ENCODE peak calls at places on chromosomes 13 and 19, in ten cellular contexts. One of them, this sample, is unnamed.

GRCh38 chr13:79405501-79405830 is 589 bp downstream of the RBM26 start:
- DNase-seq in tibial nerve: no peak
- DNase-seq in uterus: no peak
- DNase-seq in Peyer's patch: no peak
- DNase-seq in body of pancreas: peak; percentile 28
- DNase-seq in tibial artery: no peak
- DNase-seq in thoracic aorta: no peak
- DNase-seq in hepatocyte: no peak
- DNase-seq in ovary: no peak
- DNase-seq in CD8-positive, alpha-beta T cell: peak; percentile 8
- DNase-seq in this sample: peak; percentile 40

GRCh38 chr19:28468701-28469459 is 744.1 kb downstream of the UQCRFS1 start:
- DNase-seq in tibial nerve: no peak
- DNase-seq in uterus: no peak
- DNase-seq in Peyer's patch: peak; percentile 74
- DNase-seq in body of pancreas: peak; percentile 38
- DNase-seq in tibial artery: no peak
- DNase-seq in thoracic aorta: no peak
- DNase-seq in hepatocyte: peak; percentile 79
- DNase-seq in ovary: no peak
- DNase-seq in CD8-positive, alpha-beta T cell: no peak
- DNase-seq in this sample: peak; percentile 83

GRCh38 chr19:4575978-4576933 is 16.8 kb upstream of the SEMA6B start:
- DNase-seq in tibial nerve: peak; percentile 56
- DNase-seq in uterus: peak; percentile 46
- DNase-seq in Peyer's patch: peak; percentile 77
- DNase-seq in body of pancreas: peak; percentile 65
- DNase-seq in tibial artery: peak; percentile 51
- DNase-seq in thoracic aorta: no peak
- DNase-seq in hepatocyte: peak; percentile 63
- DNase-seq in ovary: peak; percentile 65
- DNase-seq in CD8-positive, alpha-beta T cell: peak; percentile 39
- DNase-seq in this sample: peak; percentile 71

GRCh38 chr13:47484564-47484963 is 516.5 kb downstream of the SUCLA2 start:
- DNase-seq in tibial nerve: no peak
- DNase-seq in uterus: no peak
- DNase-seq in Peyer's patch: no peak
- DNase-seq in body of pancreas: no peak
- DNase-seq in tibial artery: no peak
- DNase-seq in thoracic aorta: no peak
- DNase-seq in hepatocyte: no peak
- DNase-seq in ovary: no peak
- DNase-seq in CD8-positive, alpha-beta T cell: no peak
- DNase-seq in this sample: no peak

GRCh38 chr13:60617863-60618733 is 221.1 kb downstream of the TDRD3 start:
- DNase-seq in tibial nerve: no peak
- DNase-seq in uterus: no peak
- DNase-seq in Peyer's patch: no peak
- DNase-seq in body of pancreas: no peak
- DNase-seq in tibial artery: no peak
- DNase-seq in thoracic aorta: no peak
- DNase-seq in hepatocyte: peak; percentile 19
- DNase-seq in ovary: no peak
- DNase-seq in CD8-positive, alpha-beta T cell: no peak
- DNase-seq in this sample: no peak

GRCh38 chr13:96792736-96793444 is 201.4 kb downstream of the OXGR1 start:
- DNase-seq in tibial nerve: no peak
- DNase-seq in uterus: no peak
- DNase-seq in Peyer's patch: no peak
- DNase-seq in body of pancreas: peak; percentile 71
- DNase-seq in tibial artery: no peak
- DNase-seq in thoracic aorta: no peak
- DNase-seq in hepatocyte: no peak
- DNase-seq in ovary: no peak
- DNase-seq in CD8-positive, alpha-beta T cell: no peak
- DNase-seq in this sample: no peak

GRCh38 chr13:48302920-48303330 is 626 bp upstream of the RB1 start:
- DNase-seq in tibial nerve: no peak
- DNase-seq in uterus: no peak
- DNase-seq in Peyer's patch: no peak
- DNase-seq in body of pancreas: no peak
- DNase-seq in tibial artery: no peak
- DNase-seq in thoracic aorta: no peak
- DNase-seq in hepatocyte: no peak
- DNase-seq in ovary: no peak
- DNase-seq in CD8-positive, alpha-beta T cell: no peak
- DNase-seq in this sample: no peak

GRCh38 chr19:58575183-58576041 is 2.3 kb upstream of the MZF1 start:
- DNase-seq in tibial nerve: peak; percentile 76
- DNase-seq in uterus: peak; percentile 92
- DNase-seq in Peyer's patch: peak; percentile 92
- DNase-seq in body of pancreas: peak; percentile 89
- DNase-seq in tibial artery: peak; percentile 90
- DNase-seq in thoracic aorta: peak; percentile 71
- DNase-seq in hepatocyte: peak; percentile 97
- DNase-seq in ovary: peak; percentile 93
- DNase-seq in CD8-positive, alpha-beta T cell: no peak
- DNase-seq in this sample: peak; percentile 89

GRCh38 chr13:110128546-110128945 is 178.4 kb downstream of the COL4A1 start:
- DNase-seq in tibial nerve: no peak
- DNase-seq in uterus: no peak
- DNase-seq in Peyer's patch: no peak
- DNase-seq in body of pancreas: no peak
- DNase-seq in tibial artery: no peak
- DNase-seq in thoracic aorta: no peak
- DNase-seq in hepatocyte: no peak
- DNase-seq in ovary: no peak
- DNase-seq in CD8-positive, alpha-beta T cell: no peak
- DNase-seq in this sample: no peak

GRCh38 chr13:33075996-33076395 is 59.8 kb downstream of the KL start:
- DNase-seq in tibial nerve: no peak
- DNase-seq in uterus: no peak
- DNase-seq in Peyer's patch: no peak
- DNase-seq in body of pancreas: no peak
- DNase-seq in tibial artery: no peak
- DNase-seq in thoracic aorta: no peak
- DNase-seq in hepatocyte: no peak
- DNase-seq in ovary: no peak
- DNase-seq in CD8-positive, alpha-beta T cell: no peak
- DNase-seq in this sample: no peak

GRCh38 chr13:21033224-21033855 is 28.0 kb downstream of the LATS2 start:
- DNase-seq in tibial nerve: no peak
- DNase-seq in uterus: no peak
- DNase-seq in Peyer's patch: no peak
- DNase-seq in body of pancreas: peak; percentile 86
- DNase-seq in tibial artery: peak; percentile 75
- DNase-seq in thoracic aorta: no peak
- DNase-seq in hepatocyte: no peak
- DNase-seq in ovary: no peak
- DNase-seq in CD8-positive, alpha-beta T cell: no peak
- DNase-seq in this sample: no peak

GRCh38 chr13:21034602-21035190 is 26.7 kb downstream of the LATS2 start:
- DNase-seq in tibial nerve: no peak
- DNase-seq in uterus: no peak
- DNase-seq in Peyer's patch: no peak
- DNase-seq in body of pancreas: no peak
- DNase-seq in tibial artery: peak; percentile 26
- DNase-seq in thoracic aorta: no peak
- DNase-seq in hepatocyte: no peak
- DNase-seq in ovary: no peak
- DNase-seq in CD8-positive, alpha-beta T cell: no peak
- DNase-seq in this sample: no peak

GRCh38 chr13:21033866-21034601 is 27.4 kb downstream of the LATS2 start:
- DNase-seq in tibial nerve: no peak
- DNase-seq in uterus: no peak
- DNase-seq in Peyer's patch: no peak
- DNase-seq in body of pancreas: peak; percentile 83
- DNase-seq in tibial artery: peak; percentile 29
- DNase-seq in thoracic aorta: no peak
- DNase-seq in hepatocyte: no peak
- DNase-seq in ovary: no peak
- DNase-seq in CD8-positive, alpha-beta T cell: no peak
- DNase-seq in this sample: no peak

GRCh38 chr13:21032656-21033055 is 28.7 kb downstream of the LATS2 start:
- DNase-seq in tibial nerve: no peak
- DNase-seq in uterus: no peak
- DNase-seq in Peyer's patch: no peak
- DNase-seq in body of pancreas: no peak
- DNase-seq in tibial artery: peak; percentile 17
- DNase-seq in thoracic aorta: no peak
- DNase-seq in hepatocyte: no peak
- DNase-seq in ovary: no peak
- DNase-seq in CD8-positive, alpha-beta T cell: no peak
- DNase-seq in this sample: no peak

GRCh38 chr13:21031594-21031993 is 29.8 kb downstream of the LATS2 start:
- DNase-seq in tibial nerve: no peak
- DNase-seq in uterus: no peak
- DNase-seq in Peyer's patch: no peak
- DNase-seq in body of pancreas: no peak
- DNase-seq in tibial artery: no peak
- DNase-seq in thoracic aorta: no peak
- DNase-seq in hepatocyte: no peak
- DNase-seq in ovary: no peak
- DNase-seq in CD8-positive, alpha-beta T cell: no peak
- DNase-seq in this sample: no peak
- H3K4me1 ChIP-seq in tibial nerve: peaks cover 53% of the 10 kb centered on the region
- H3K4me1 ChIP-seq in uterus: peaks cover 6% of the 10 kb centered on the region
- H3K4me1 ChIP-seq in Peyer's patch: peaks cover 14% of the 10 kb centered on the region
- H3K4me1 ChIP-seq in body of pancreas: peaks cover 48% of the 10 kb centered on the region
- H3K4me1 ChIP-seq in tibial artery: peaks cover 9% of the 10 kb centered on the region
- H3K4me1 ChIP-seq in thoracic aorta: peaks cover 29% of the 10 kb centered on the region
- H3K4me1 ChIP-seq in hepatocyte: peaks cover 14% of the 10 kb centered on the region
- H3K4me1 ChIP-seq in ovary: peaks cover 15% of the 10 kb centered on the region
- H3K4me1 ChIP-seq in CD8-positive, alpha-beta T cell: no peaks in the 10 kb centered on the region
- H3K4me1 ChIP-seq in this sample: no peaks in the 10 kb centered on the region

GRCh38 chr19:18344546-18344945 is 4.1 kb downstream of the PGPEP1 start:
- DNase-seq in tibial nerve: no peak
- DNase-seq in uterus: no peak
- DNase-seq in Peyer's patch: no peak
- DNase-seq in body of pancreas: no peak
- DNase-seq in tibial artery: no peak
- DNase-seq in thoracic aorta: no peak
- DNase-seq in hepatocyte: no peak
- DNase-seq in ovary: no peak
- DNase-seq in CD8-positive, alpha-beta T cell: no peak
- DNase-seq in this sample: no peak
- H3K27ac ChIP-seq in tibial nerve: peak overlapping the region; percentile 15
- H3K27ac ChIP-seq in uterus: no peak overlapping the region
- H3K27ac ChIP-seq in Peyer's patch: peak overlapping the region; percentile 25
- H3K27ac ChIP-seq in body of pancreas: no peak overlapping the region
- H3K27ac ChIP-seq in tibial artery: no peak overlapping the region
- H3K27ac ChIP-seq in thoracic aorta: no peak overlapping the region
- H3K27ac ChIP-seq in hepatocyte: no peak overlapping the region
- H3K27ac ChIP-seq in ovary: no peak overlapping the region
- H3K27ac ChIP-seq in CD8-positive, alpha-beta T cell: no peak overlapping the region
- H3K27ac ChIP-seq in this sample: peak overlapping the region; percentile 32

DNA sequence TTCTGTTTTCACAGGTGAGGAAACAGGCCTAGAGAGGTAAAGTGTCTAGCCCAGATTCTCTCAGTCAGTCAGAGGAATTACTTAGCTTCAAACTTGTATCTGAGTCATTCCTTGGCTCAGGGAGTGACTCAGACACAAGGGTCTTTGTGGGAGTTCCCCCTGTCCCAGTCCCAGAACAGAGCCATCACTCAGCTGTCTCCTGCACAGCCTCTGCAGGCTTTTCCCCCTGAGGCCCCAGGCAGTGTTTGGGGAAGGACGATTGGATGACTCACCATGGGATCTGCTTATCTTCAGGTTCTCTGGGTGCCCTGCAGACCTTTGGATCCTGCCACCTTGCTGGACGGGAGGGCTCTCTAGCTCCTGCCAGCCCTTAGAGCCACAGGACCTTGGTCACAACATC is 13.2 kb downstream of the ZNF793 start:
- DNase-seq in tibial nerve: no peak
- DNase-seq in uterus: no peak
- DNase-seq in Peyer's patch: no peak
- DNase-seq in body of pancreas: no peak
- DNase-seq in tibial artery: no peak
- DNase-seq in thoracic aorta: no peak
- DNase-seq in hepatocyte: peak; percentile 20
- DNase-seq in ovary: no peak
- DNase-seq in CD8-positive, alpha-beta T cell: no peak
- DNase-seq in this sample: no peak
- TF ChIP-seq CTCF in tibial nerve: no peak
- TF ChIP-seq CTCF in uterus: no peak
- TF ChIP-seq CTCF in Peyer's patch: no peak
- TF ChIP-seq CTCF in body of pancreas: no peak
- TF ChIP-seq CTCF in tibial artery: no peak
- TF ChIP-seq CTCF in thoracic aorta: no peak
- TF ChIP-seq CTCF in hepatocyte: no peak
- TF ChIP-seq CTCF in ovary: no peak
- TF ChIP-seq CTCF in CD8-positive, alpha-beta T cell: no peak
- TF ChIP-seq CTCF in this sample: no peak

GRCh38 chr19:18310118-18310909 is 12.6 kb downstream of the LSM4 start:
- DNase-seq in tibial nerve: no peak
- DNase-seq in uterus: no peak
- DNase-seq in Peyer's patch: peak; percentile 94
- DNase-seq in body of pancreas: no peak
- DNase-seq in tibial artery: no peak
- DNase-seq in thoracic aorta: no peak
- DNase-seq in hepatocyte: peak; percentile 67
- DNase-seq in ovary: no peak
- DNase-seq in CD8-positive, alpha-beta T cell: no peak
- DNase-seq in this sample: peak; percentile 59

GRCh38 chr19:18311495-18311894 is 11.4 kb downstream of the LSM4 start:
- DNase-seq in tibial nerve: no peak
- DNase-seq in uterus: no peak
- DNase-seq in Peyer's patch: no peak
- DNase-seq in body of pancreas: no peak
- DNase-seq in tibial artery: no peak
- DNase-seq in thoracic aorta: no peak
- DNase-seq in hepatocyte: no peak
- DNase-seq in ovary: no peak
- DNase-seq in CD8-positive, alpha-beta T cell: no peak
- DNase-seq in this sample: peak; percentile 23

GRCh38 chr19:18310966-18311365 is 11.9 kb downstream of the LSM4 start:
- DNase-seq in tibial nerve: no peak
- DNase-seq in uterus: no peak
- DNase-seq in Peyer's patch: no peak
- DNase-seq in body of pancreas: no peak
- DNase-seq in tibial artery: no peak
- DNase-seq in thoracic aorta: no peak
- DNase-seq in hepatocyte: peak; percentile 18
- DNase-seq in ovary: no peak
- DNase-seq in CD8-positive, alpha-beta T cell: no peak
- DNase-seq in this sample: no peak

GRCh38 chr19:18312021-18312534 is 10.8 kb downstream of the LSM4 start:
- DNase-seq in tibial nerve: no peak
- DNase-seq in uterus: no peak
- DNase-seq in Peyer's patch: peak; percentile 73
- DNase-seq in body of pancreas: no peak
- DNase-seq in tibial artery: no peak
- DNase-seq in thoracic aorta: no peak
- DNase-seq in hepatocyte: peak; percentile 15
- DNase-seq in ovary: no peak
- DNase-seq in CD8-positive, alpha-beta T cell: no peak
- DNase-seq in this sample: no peak

DNA sequence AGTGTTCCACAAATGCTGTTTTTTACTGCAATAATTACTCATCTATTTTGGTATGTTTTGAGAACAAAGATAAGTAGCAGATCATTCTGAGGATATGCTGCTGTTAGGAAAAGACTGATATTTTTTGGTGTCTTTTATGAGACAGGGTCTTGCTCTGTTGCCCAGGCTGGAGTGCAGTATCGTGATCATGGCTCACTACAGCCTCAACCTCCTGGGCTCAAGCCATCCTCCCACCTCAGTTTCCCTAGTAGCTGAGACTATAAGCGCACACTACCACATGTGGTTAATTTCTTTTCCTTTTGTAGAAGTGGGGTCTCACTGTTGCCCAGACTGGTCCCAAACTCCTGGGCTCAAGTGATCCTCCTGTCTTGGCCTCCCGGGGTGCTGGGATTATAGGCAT is 9.5 kb downstream of the LSM4 start:
- DNase-seq in tibial nerve: no peak
- DNase-seq in uterus: no peak
- DNase-seq in Peyer's patch: no peak
- DNase-seq in body of pancreas: no peak
- DNase-seq in tibial artery: no peak
- DNase-seq in thoracic aorta: no peak
- DNase-seq in hepatocyte: no peak
- DNase-seq in ovary: no peak
- DNase-seq in CD8-positive, alpha-beta T cell: no peak
- DNase-seq in this sample: no peak
- H3K4me1 ChIP-seq in tibial nerve: peaks cover 50% of the 10 kb centered on the region
- H3K4me1 ChIP-seq in uterus: no peaks in the 10 kb centered on the region
- H3K4me1 ChIP-seq in Peyer's patch: peaks cover 47% of the 10 kb centered on the region
- H3K4me1 ChIP-seq in body of pancreas: peaks cover 18% of the 10 kb centered on the region
- H3K4me1 ChIP-seq in tibial artery: peaks cover 3% of the 10 kb centered on the region
- H3K4me1 ChIP-seq in thoracic aorta: peaks cover 5% of the 10 kb centered on the region
- H3K4me1 ChIP-seq in hepatocyte: peaks cover 37% of the 10 kb centered on the region
- H3K4me1 ChIP-seq in ovary: no peaks in the 10 kb centered on the region
- H3K4me1 ChIP-seq in CD8-positive, alpha-beta T cell: peaks cover 16% of the 10 kb centered on the region
- H3K4me1 ChIP-seq in this sample: peaks cover 16% of the 10 kb centered on the region